ENCODE peak calls at places on chromosomes 5 and 9, in four cellular contexts. V, P, Q and T are unnamed samples.

GRCh38 chr5:65262590-65263189 is 219.0 kb downstream of the ADAMTS6 start:
- DNase-seq in V (no peak), P (no peak), Q (no peak), T (peak)

GRCh38 chr9:123355761-123356520 is at the start of gene CRB2:
- DNase-seq in V (no peak), P (peak), Q (peak), T (no peak)

GRCh38 chr5:67020231-67020630 is 176.4 kb downstream of the CD180 start:
- DNase-seq in V (no peak), P (no peak), Q (no peak), T (no peak)

GRCh38 chr9:111350556-111350955 is 20.5 kb upstream of the OR2K2 start:
- DNase-seq in V (no peak), P (no peak), Q (no peak), T (peak)

GRCh38 chr5:89377752-89378455 is 494.9 kb upstream of the MEF2C start:
- DNase-seq in V (no peak), P (no peak), Q (no peak), T (no peak)

GRCh38 chr5:106637275-106637674 is 1033.5 kb downstream of the EFNA5 start:
- DNase-seq in V (no peak), P (no peak), Q (no peak), T (no peak)

GRCh38 chr5:52502591-52502990 is 285.1 kb upstream of the ITGA1 start:
- DNase-seq in V (no peak), P (no peak), Q (no peak), T (no peak)

GRCh38 chr5:1536298-1537165 is 12.8 kb upstream of the LPCAT1 start:
- DNase-seq in V (no peak), P (no peak), Q (peak), T (peak)

GRCh38 chr9:129776566-129776937 is 23.7 kb upstream of the PTGES start:
- DNase-seq in V (no peak), P (peak), Q (no peak), T (peak)

GRCh38 chr5:143887901-143888648 is 76.1 kb downstream of the HMHB1 start:
- DNase-seq in V (no peak), P (no peak), Q (no peak), T (peak)

GRCh38 chr9:87322840-87323635 is 174.6 kb upstream of the DAPK1 start:
- DNase-seq in V (no peak), P (no peak), Q (no peak), T (peak)

GRCh38 chr9:35406183-35406959 is 83.5 kb upstream of the RUSC2 start:
- DNase-seq in V (no peak), P (peak), Q (no peak), T (no peak)

GRCh38 chr5:143605403-143606005 is 202.0 kb upstream of the NR3C1 start:
- DNase-seq in V (no peak), P (no peak), Q (no peak), T (peak)

GRCh38 chr9:72390896-72391295 is 25.9 kb upstream of the ZFAND5 start:
- DNase-seq in V (no peak), P (no peak), Q (no peak), T (no peak)

GRCh38 chr9:111294691-111295451 is 35.2 kb downstream of the OR2K2 start:
- DNase-seq in V (no peak), P (no peak), Q (no peak), T (no peak)

GRCh38 chr5:97042981-97043380 is 99.4 kb downstream of the LIX1 start:
- DNase-seq in V (no peak), P (no peak), Q (no peak), T (no peak)

GRCh38 chr5:27854243-27854852 is 816.0 kb upstream of the CDH9 start:
- DNase-seq in V (no peak), P (no peak), Q (no peak), T (no peak)

GRCh38 chr9:2872307-2872940 is 28.5 kb upstream of the PUM3 start:
- DNase-seq in V (no peak), P (no peak), Q (peak), T (peak)

GRCh38 chr9:127405344-127406125 is 8.6 kb downstream of the SLC2A8 start:
- DNase-seq in V (no peak), P (no peak), Q (no peak), T (no peak)

GRCh38 chr9:127407505-127407868 is 10.5 kb downstream of the SLC2A8 start:
- DNase-seq in V (no peak), P (no peak), Q (no peak), T (no peak)

GRCh38 chr9:127403507-127404192 is 6.7 kb downstream of the SLC2A8 start:
- DNase-seq in V (no peak), P (no peak), Q (no peak), T (no peak)

GRCh38 chr9:127404631-127405030 is 7.7 kb downstream of the SLC2A8 start:
- DNase-seq in V (no peak), P (no peak), Q (no peak), T (no peak)

GRCh38 chr9:127406799-127407504 is 10.0 kb downstream of the SLC2A8 start:
- DNase-seq in V (no peak), P (peak), Q (no peak), T (no peak)
- TF ChIP-seq MAFK in V (no peak), P (no peak), Q (no peak), T (no peak)

GRCh38 chr5:132327278-132327959 is 33.2 kb downstream of the SLC22A4 start:
- DNase-seq in V (no peak), P (no peak), Q (no peak), T (peak)
- TF ChIP-seq SMC3 in V (no peak), P (no peak), Q (no peak), T (no peak)

GRCh38 chr5:14445581-14446290 is 135.9 kb upstream of the OTULINL start:
- DNase-seq in V (no peak), P (no peak), Q (no peak), T (no peak)
- TF ChIP-seq MAFK in V (no peak), P (no peak), Q (no peak), T (no peak)

DNA sequence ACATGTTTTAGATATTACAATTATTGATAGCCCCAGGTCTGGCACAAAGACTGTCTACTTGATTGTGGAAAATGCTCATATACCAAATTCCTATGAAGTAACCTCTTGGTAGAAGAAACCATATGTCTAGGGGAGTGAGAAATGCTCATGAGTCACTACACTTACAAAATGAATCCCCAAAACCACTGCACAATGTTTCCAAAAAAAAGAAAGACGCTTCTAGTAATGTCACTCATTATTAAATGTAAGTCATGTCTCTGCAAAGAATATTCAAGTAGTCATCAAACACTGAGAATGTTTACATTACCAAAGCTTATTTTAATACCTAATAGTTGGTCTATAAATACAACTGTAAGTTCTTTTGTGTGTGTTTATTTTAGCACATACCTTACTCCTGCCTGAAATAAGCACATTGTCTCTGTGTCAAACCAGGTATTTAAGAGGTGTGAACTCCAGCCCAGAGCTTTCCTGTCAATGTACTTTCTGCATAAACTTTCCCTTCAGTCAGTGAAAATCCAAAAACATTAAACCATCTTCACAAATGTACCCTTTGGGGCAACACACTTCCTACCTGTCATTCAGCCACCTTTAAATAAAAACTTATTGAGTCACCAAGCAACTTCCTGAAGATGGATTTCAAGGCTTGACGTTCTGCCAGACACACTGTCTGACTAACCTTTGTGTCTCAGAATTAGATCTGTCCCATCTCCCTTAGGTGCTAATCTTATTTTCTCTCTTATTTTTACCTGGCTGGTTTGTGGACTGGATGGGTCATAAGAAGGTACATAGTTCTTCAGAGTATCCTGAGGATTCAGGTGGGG is 194.0 kb downstream of the NFIB start:
- DNase-seq in V (no peak), P (no peak), Q (no peak), T (peak)
- TF ChIP-seq SMC3 in V (no peak), P (no peak), Q (no peak), T (no peak)

GRCh38 chr9:134895849-134896833 is 15.5 kb downstream of the FCN2 start:
- DNase-seq in V (peak), P (no peak), Q (no peak), T (peak)
- TF ChIP-seq MAFK in V (no peak), P (no peak), Q (no peak), T (no peak)

GRCh38 chr5:130975847-130976246 is 189.2 kb downstream of the HINT1 start:
- DNase-seq in V (no peak), P (no peak), Q (no peak), T (no peak)
- TF ChIP-seq SMC3 in V (no peak), P (no peak), Q (no peak), T (no peak)

DNA sequence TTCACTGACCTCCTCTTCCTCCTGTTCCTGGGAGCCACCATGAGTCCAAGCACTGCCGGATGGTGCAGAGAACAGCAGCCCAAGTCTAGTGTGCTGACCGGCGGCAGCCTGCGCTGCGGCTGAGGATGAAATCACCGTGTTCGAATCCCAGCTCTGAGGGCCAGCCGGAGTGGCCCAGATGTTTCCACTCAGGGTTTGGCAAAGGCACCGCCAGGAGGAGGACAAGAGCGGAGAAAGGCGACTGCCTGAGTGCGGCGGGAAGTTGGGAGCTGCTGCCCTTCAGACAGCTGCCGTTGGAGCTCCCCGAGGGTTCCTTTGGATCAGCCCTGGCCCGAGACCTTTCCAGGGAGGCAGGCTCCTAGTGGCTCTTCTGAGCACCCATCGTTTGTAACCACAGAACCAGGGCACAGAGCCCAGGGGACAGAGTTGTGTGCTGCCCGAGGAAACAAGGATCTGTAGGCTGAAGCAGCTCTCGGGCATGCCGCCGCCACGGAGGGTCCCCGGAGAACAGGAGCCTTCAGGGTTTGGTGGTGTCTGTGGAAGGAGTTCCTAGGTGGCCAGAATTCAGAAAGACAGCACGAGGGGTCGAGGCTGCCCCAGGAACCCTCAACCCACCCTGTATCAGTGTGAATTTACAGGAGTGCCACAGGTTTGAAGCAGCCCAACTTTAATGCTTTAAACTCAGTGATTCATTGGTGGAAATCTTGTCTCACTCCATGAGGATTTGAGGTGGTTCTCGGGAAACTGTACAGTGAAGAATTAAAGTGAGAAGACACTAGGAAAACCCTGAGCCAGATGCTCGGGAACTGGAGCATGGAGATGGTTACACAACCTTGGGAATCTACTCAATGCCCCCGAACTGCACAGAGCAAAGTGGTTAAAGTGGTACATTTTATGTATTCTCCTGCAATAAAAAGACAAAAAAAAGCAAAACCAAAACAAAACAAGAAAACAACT is 115.5 kb upstream of the COL5A1 start:
- DNase-seq in V (no peak), P (no peak), Q (no peak), T (no peak)
- TF ChIP-seq MAFK in V (no peak), P (no peak), Q (no peak), T (no peak)

GRCh38 chr9:81473206-81473605 is 216.1 kb downstream of the TLE1 start:
- DNase-seq in V (no peak), P (no peak), Q (no peak), T (no peak)

GRCh38 chr9:81476808-81477207 is 212.5 kb downstream of the TLE1 start:
- DNase-seq in V (no peak), P (no peak), Q (no peak), T (no peak)

GRCh38 chr9:81474125-81474524 is 215.2 kb downstream of the TLE1 start:
- DNase-seq in V (no peak), P (no peak), Q (no peak), T (no peak)

GRCh38 chr9:81473708-81474107 is 215.6 kb downstream of the TLE1 start:
- DNase-seq in V (no peak), P (no peak), Q (no peak), T (peak)

GRCh38 chr9:81474792-81475191 is 214.6 kb downstream of the TLE1 start:
- DNase-seq in V (no peak), P (no peak), Q (no peak), T (no peak)
- TF ChIP-seq SMC3 in V (no peak), P (no peak), Q (no peak), T (no peak)

DNA sequence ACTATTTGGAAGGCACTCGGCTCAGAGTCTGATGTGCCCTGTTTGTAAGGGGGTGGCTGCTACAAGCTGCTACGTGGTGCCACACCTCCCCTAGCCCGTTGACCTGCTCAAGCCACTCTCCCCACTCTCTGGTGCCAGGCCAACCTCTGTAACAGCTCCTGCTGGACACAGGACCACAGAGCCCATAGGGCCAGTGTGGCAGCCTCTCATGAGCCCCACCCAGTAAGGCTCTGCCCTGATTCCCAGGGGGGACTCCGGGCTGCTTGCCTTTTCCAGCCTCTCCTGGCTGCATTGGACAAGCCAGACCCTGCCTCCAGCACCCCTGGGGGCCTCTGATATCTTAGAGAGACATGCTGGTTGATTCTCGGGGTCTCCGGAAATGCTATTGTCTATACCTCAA is 53.3 kb upstream of the ANGPTL2 start:
- DNase-seq in V (no peak), P (no peak), Q (no peak), T (no peak)
- TF ChIP-seq MAFK in V (no peak), P (no peak), Q (no peak), T (no peak)

DNA sequence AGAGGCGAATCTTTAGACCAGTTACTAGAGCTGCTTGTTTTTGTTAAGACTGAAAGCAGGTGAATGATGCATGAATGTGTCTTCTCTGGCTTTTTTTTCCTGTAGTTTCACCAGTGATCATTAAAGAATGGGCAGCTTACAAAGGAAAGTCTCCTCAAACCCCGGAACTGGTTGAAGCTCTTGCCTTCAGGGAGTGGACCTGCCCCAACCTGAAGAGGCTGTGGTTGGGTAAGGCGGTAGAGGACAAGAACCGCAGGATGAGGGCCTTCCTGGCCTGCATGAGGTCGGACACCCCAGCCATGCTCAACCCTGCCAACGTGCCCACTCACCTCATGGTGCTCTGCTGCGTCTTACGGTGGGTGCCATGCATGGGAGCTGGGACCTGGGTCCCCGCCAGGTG is 33.3 kb upstream of the PHF2 start:
- DNase-seq in V (no peak), P (no peak), Q (no peak), T (no peak)
- TF ChIP-seq SMC3 in V (no peak), P (no peak), Q (no peak), T (no peak)